ENCODE peak calls at places on chromosomes 12 and 14, in five cellular contexts. J is pancreas; I is lower lobe of right lung; Z is gastrocnemius medialis; S is CD8-positive, alpha-beta T cell. P is an unnamed sample.

GRCh38 chr12:29317556-29318363 is 63.2 kb downstream of the ERGIC2 start:
- DNase-seq in Z (peak; percentile 7), J (no peak), S (peak; percentile 34), I (no peak), P (peak; percentile 38)

GRCh38 chr12:108495823-108496579 is 19.1 kb upstream of the FICD start:
- DNase-seq in S (no peak), I (no peak), Z (no peak), J (no peak), P (no peak)

GRCh38 chr14:75335588-75335987 is 57.0 kb downstream of the FOS start:
- DNase-seq in J (no peak), S (no peak), Z (no peak), I (no peak), P (no peak)

GRCh38 chr14:59254911-59255545 is 66.6 kb downstream of the DAAM1 start:
- DNase-seq in I (no peak), Z (peak; percentile 22), J (no peak), S (no peak), P (no peak)

GRCh38 chr14:75928587-75929230 is 53.1 kb downstream of the TGFB3 start:
- DNase-seq in I (no peak), S (no peak), J (no peak), Z (no peak), P (no peak)

GRCh38 chr12:26369588-26369987 is 174.2 kb downstream of the SSPN start:
- DNase-seq in Z (no peak), J (no peak), S (no peak), I (no peak), P (no peak)

GRCh38 chr12:93137656-93138612 is 208.8 kb upstream of the EEA1 start:
- DNase-seq in S (no peak), J (no peak), I (no peak), Z (no peak), P (no peak)

GRCh38 chr12:129119537-129119936 is 266.3 kb downstream of the GLT1D1 start:
- DNase-seq in S (no peak), I (no peak), J (no peak), Z (no peak), P (no peak)

GRCh38 chr14:105939810-105940508 is 413.6 kb downstream of the TMEM121 start:
- DNase-seq in I (no peak), S (no peak), J (no peak), Z (no peak), P (no peak)

GRCh38 chr12:132285311-132285741 is 44.1 kb downstream of the GALNT9 start:
- DNase-seq in J (no peak), S (no peak), Z (no peak), I (peak; percentile 42), P (no peak)

GRCh38 chr14:69798339-69798735 is 1.3 kb upstream of the SLC10A1 start:
- DNase-seq in Z (no peak), I (no peak), J (no peak), S (no peak), P (no peak)

GRCh38 chr14:69804902-69805301 is 7.9 kb upstream of the SLC10A1 start:
- DNase-seq in Z (no peak), J (no peak), S (no peak), I (no peak), P (no peak)

GRCh38 chr14:69807192-69807591 is 10.2 kb upstream of the SLC10A1 start:
- DNase-seq in J (no peak), S (no peak), I (no peak), Z (no peak), P (no peak)

GRCh38 chr14:69808919-69809808 is 12.1 kb upstream of the SLC10A1 start:
- DNase-seq in S (no peak), Z (no peak), I (no peak), J (no peak), P (no peak)

DNA sequence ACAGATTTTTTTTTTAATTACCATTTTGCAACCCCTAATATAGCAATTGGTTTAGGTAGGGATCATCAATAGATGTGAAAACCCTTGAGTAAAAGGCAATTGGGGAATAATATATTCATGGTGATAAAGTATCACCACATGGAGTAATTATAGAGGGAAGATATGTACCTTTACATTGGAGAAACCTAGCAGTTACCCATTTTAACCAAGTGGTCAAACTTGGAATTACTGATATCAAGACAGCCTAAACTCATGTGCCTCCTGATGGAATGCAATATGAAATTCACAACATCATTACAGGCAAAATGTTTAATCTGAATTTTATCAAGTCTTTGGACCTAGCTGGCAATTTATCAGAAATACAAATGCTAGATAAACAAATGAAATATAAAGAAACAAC is 6.7 kb upstream of the SLC10A1 start:
- DNase-seq in J (no peak), Z (no peak), I (no peak), S (no peak), P (no peak)
- TF ChIP-seq CTCF in J (peak; percentile 8), Z (no peak), I (no peak), S (no peak), P (no peak)

GRCh38 chr12:53230971-53231858 is 794 bp downstream of the RARG start:
- DNase-seq in I (peak; percentile 30), S (no peak), J (no peak), Z (no peak), P (no peak)
- H3K4me1 ChIP-seq in I (peaks cover 44% of the 10 kb centered on the region), S (peaks cover 56% of the 10 kb centered on the region), J (no peaks in the 10 kb centered on the region), Z (peaks cover 21% of the 10 kb centered on the region), P (peaks cover 41% of the 10 kb centered on the region)

GRCh38 chr14:67079836-67080235 is 109.4 kb upstream of the GARIN2 start:
- DNase-seq in J (no peak), S (no peak), I (no peak), Z (no peak), P (no peak)

DNA sequence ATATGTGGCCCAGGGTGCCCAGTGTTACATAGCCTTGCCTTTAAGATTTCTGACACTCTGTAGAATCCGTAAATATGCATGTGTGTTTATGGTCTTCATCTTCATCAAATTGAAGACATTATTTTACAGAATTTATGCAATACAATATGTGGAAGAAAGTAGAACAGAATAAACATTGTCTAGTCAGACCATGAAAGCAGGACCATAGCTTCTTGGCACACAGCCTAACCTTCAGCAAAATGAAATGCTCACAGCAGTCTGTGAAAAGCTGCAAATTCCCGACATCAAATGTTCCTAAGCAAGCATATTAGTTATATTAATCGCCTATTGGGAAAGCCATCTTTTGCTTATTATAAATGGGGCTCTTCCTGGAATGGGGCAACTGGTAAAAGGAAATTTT is 111.3 kb upstream of the GARIN2 start:
- DNase-seq in Z (no peak), S (no peak), J (no peak), I (no peak), P (no peak)
- H3K27ac ChIP-seq in Z (no peak overlapping the region), S (no peak overlapping the region), J (no peak overlapping the region), I (no peak overlapping the region), P (no peak overlapping the region)

GRCh38 chr14:41295734-41296133 is 310.9 kb upstream of the LRFN5 start:
- DNase-seq in J (no peak), Z (no peak), S (no peak), I (no peak), P (no peak)

GRCh38 chr14:41303506-41303905 is 303.2 kb upstream of the LRFN5 start:
- DNase-seq in S (no peak), I (no peak), Z (no peak), J (no peak), P (no peak)

GRCh38 chr14:41302776-41303175 is 303.9 kb upstream of the LRFN5 start:
- DNase-seq in J (no peak), Z (no peak), S (no peak), I (no peak), P (no peak)

GRCh38 chr14:41297961-41298690 is 308.6 kb upstream of the LRFN5 start:
- DNase-seq in I (no peak), J (no peak), S (no peak), Z (no peak), P (no peak)

GRCh38 chr14:41299924-41300323 is 306.8 kb upstream of the LRFN5 start:
- DNase-seq in Z (no peak), S (no peak), J (no peak), I (no peak), P (no peak)
- TF ChIP-seq CTCF in Z (no peak), S (no peak), J (no peak), I (no peak), P (no peak)

DNA sequence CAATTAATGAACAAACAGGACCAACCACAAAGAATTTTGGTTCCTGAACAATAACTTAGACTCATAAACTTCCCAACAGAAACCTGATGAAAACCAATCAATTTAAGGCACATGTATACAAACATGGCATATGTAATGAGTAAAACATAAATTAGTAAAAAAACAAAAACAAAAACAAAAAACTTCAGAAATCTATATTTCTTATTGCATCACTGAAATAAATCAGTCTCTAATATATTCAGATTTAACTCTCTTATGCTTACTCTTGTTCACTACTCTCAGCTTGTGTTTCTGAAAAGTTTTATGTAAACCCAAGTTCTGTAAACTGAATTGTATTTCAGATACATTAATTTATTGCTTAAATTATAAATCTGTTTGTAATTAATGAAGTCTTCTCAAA is 233.7 kb downstream of the SLC25A21 start:
- DNase-seq in J (no peak), I (no peak), S (no peak), Z (no peak), P (no peak)
- H3K4me1 ChIP-seq in J (no peaks in the 10 kb centered on the region), I (no peaks in the 10 kb centered on the region), S (no peaks in the 10 kb centered on the region), Z (no peaks in the 10 kb centered on the region), P (no peaks in the 10 kb centered on the region)

DNA sequence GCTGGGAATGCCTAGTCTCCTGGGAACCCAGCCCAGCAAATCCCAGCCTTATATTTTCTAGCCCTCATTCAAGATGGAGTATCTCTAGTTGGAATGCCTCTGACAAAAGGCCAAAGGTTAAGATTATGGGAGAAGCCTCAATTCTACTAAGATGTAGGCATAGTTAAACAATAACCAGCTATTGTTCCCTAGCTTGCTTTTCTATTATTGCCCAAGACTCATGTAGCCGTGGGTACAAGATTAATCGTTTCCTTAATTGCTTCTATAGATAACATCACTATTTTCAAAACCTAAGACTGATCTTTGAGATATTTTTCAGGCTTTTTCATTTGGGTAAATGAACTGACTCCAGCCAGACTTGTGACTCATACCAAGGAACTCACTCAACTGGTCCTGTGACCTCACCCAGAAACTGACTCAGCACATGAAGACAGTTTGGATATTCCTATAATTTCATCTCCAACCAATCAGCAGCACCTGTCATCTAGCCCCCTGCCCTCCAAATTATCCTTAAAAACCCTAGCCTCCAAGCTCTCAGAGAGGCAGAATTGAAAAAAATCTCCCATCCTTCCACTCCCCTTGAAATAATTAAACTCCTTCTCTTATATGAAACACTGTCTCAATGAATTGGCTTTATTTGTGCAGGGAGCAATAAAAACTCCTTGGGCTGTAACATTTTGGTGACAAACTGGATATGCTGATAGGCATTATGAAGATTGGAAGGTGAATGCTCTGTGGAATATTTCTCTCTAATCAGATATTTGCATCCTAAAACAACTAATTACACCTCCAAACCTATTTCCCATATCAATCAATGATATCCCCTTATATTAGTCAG is 589.0 kb downstream of the C12orf50 start:
- DNase-seq in I (no peak), Z (no peak), S (no peak), J (no peak), P (no peak)
- H3K27ac ChIP-seq in I (no peak overlapping the region), Z (no peak overlapping the region), S (no peak overlapping the region), J (no peak overlapping the region), P (no peak overlapping the region)

GRCh38 chr14:61754627-61755381 is 7.4 kb upstream of the SNAPC1 start:
- DNase-seq in J (no peak), S (no peak), I (no peak), Z (no peak), P (no peak)

GRCh38 chr14:61751475-61751989 is 10.7 kb upstream of the SNAPC1 start:
- DNase-seq in J (no peak), S (no peak), Z (no peak), I (no peak), P (no peak)

GRCh38 chr14:61752626-61753025 is 9.6 kb upstream of the SNAPC1 start:
- DNase-seq in I (no peak), S (no peak), Z (no peak), J (no peak), P (no peak)

GRCh38 chr14:61756135-61756534 is 6.1 kb upstream of the SNAPC1 start:
- DNase-seq in Z (no peak), I (no peak), J (no peak), S (no peak), P (no peak)

GRCh38 chr14:61753631-61754030 is 8.6 kb upstream of the SNAPC1 start:
- DNase-seq in Z (no peak), I (no peak), J (no peak), S (no peak), P (no peak)
- TF ChIP-seq CTCF in Z (no peak), I (no peak), J (no peak), S (no peak), P (no peak)

P was measured in left ventricle myocardium inferior.